ENCODE peak calls at places on chromosome 1, in six cellular contexts. M, C, B, S, T and Q are unnamed samples.

GRCh38 chr1:101506541-101507164 is 269.8 kb downstream of the S1PR1 start:
- DNase-seq in M (no peak), C (no peak), B (peak), S (peak), T (peak), Q (no peak)

GRCh38 chr1:19156676-19157075 is 53.4 kb downstream of the UBR4 start:
- DNase-seq in M (no peak), C (no peak), B (no peak), S (no peak), T (no peak), Q (no peak)

GRCh38 chr1:225425211-225425786 is 2.5 kb downstream of the LBR start:
- DNase-seq in M (no peak), C (peak), B (no peak), S (no peak), T (no peak), Q (no peak)

GRCh38 chr1:5119496-5120234 is 465.3 kb downstream of the AJAP1 start:
- DNase-seq in M (no peak), C (peak), B (peak), S (no peak), T (no peak), Q (no peak)

GRCh38 chr1:113057006-113057405 is 16.0 kb upstream of the LRIG2 start:
- DNase-seq in M (no peak), C (no peak), B (no peak), S (no peak), T (no peak), Q (no peak)

GRCh38 chr1:32329931-32330466 is 6.0 kb downstream of the MARCKSL1 start:
- DNase-seq in M (no peak), C (no peak), B (no peak), S (no peak), T (no peak), Q (no peak)

GRCh38 chr1:15966081-15966955 is 9.6 kb downstream of the ZBTB17 start:
- DNase-seq in M (no peak), C (no peak), B (no peak), S (peak), T (peak), Q (no peak)

GRCh38 chr1:7199077-7199779 is 414.0 kb downstream of the CAMTA1 start:
- DNase-seq in M (no peak), C (no peak), B (no peak), S (no peak), T (no peak), Q (no peak)

GRCh38 chr1:227416156-227416865 is 98.0 kb upstream of the CDC42BPA start:
- DNase-seq in M (no peak), C (no peak), B (no peak), S (no peak), T (no peak), Q (no peak)

GRCh38 chr1:25198731-25199231 is 33.5 kb downstream of the SYF2 start:
- DNase-seq in M (no peak), C (no peak), B (peak), S (no peak), T (peak), Q (peak)

GRCh38 chr1:221228594-221228993 is 349.4 kb downstream of the HLX start:
- DNase-seq in M (no peak), C (peak), B (no peak), S (no peak), T (no peak), Q (no peak)

GRCh38 chr1:7335224-7335879 is 435.7 kb upstream of the VAMP3 start:
- DNase-seq in M (no peak), C (no peak), B (no peak), S (no peak), T (no peak), Q (no peak)

GRCh38 chr1:42801832-42802483 is 15.0 kb upstream of the ERMAP start:
- DNase-seq in M (no peak), C (no peak), B (no peak), S (no peak), T (no peak), Q (no peak)

GRCh38 chr1:119372493-119373086 is 4.0 kb downstream of the HAO2 start:
- DNase-seq in M (no peak), C (no peak), B (peak), S (no peak), T (peak), Q (peak)

GRCh38 chr1:178052650-178053461 is 41.0 kb upstream of the RASAL2 start:
- DNase-seq in M (no peak), C (no peak), B (no peak), S (no peak), T (peak), Q (no peak)

GRCh38 chr1:54575161-54575560 is 27.1 kb downstream of the ACOT11 start:
- DNase-seq in M (no peak), C (no peak), B (peak), S (no peak), T (peak), Q (no peak)

GRCh38 chr1:63555480-63555879 is 32.2 kb downstream of the EFCAB7 start:
- DNase-seq in M (no peak), C (no peak), B (no peak), S (no peak), T (no peak), Q (no peak)

GRCh38 chr1:203768158-203768725 is 3.3 kb downstream of the LAX1 start:
- DNase-seq in M (no peak), C (no peak), B (no peak), S (no peak), T (no peak), Q (no peak)

GRCh38 chr1:1001057-1001630 is 1.2 kb upstream of the HES4 start:
- DNase-seq in M (no peak), C (no peak), B (peak), S (no peak), T (no peak), Q (no peak)

GRCh38 chr1:41411229-41411628 is 50.0 kb downstream of the FOXO6 start:
- DNase-seq in M (no peak), C (no peak), B (no peak), S (no peak), T (no peak), Q (no peak)

GRCh38 chr1:235295902-235296350 is 32.1 kb downstream of the ARID4B start:
- DNase-seq in M (no peak), C (no peak), B (peak), S (no peak), T (peak), Q (no peak)

GRCh38 chr1:173064011-173064410 is 13.3 kb upstream of the TNFSF18 start:
- DNase-seq in M (no peak), C (no peak), B (no peak), S (no peak), T (no peak), Q (no peak)

GRCh38 chr1:221335161-221336101 is 406.5 kb downstream of the DUSP10 start:
- DNase-seq in M (no peak), C (no peak), B (no peak), S (no peak), T (peak), Q (no peak)

GRCh38 chr1:68725353-68725752 is 228.5 kb upstream of the DEPDC1 start:
- DNase-seq in M (no peak), C (no peak), B (no peak), S (no peak), T (no peak), Q (no peak)

GRCh38 chr1:40653851-40654537 is 11.5 kb downstream of the RIMS3 start:
- DNase-seq in M (no peak), C (no peak), B (peak), S (no peak), T (no peak), Q (no peak)

GRCh38 chr1:24621121-24621520 is 22.0 kb upstream of the SRRM1 start:
- DNase-seq in M (no peak), C (no peak), B (no peak), S (no peak), T (no peak), Q (no peak)

GRCh38 chr1:151459331-151460046 is at the start of gene POGZ:
- DNase-seq in M (peak), C (peak), B (peak), S (peak), T (peak), Q (peak)
- TF ChIP-seq POLR2A in M (peak), C (peak), B (no peak), S (peak), T (peak), Q (no peak)

GRCh38 chr1:207034208-207034607 is 1.7 kb upstream of the C1orf116 start:
- DNase-seq in M (no peak), C (no peak), B (peak), S (no peak), T (no peak), Q (no peak)
- TF ChIP-seq POLR2AphosphoS5 in M (no peak), C (no peak), B (no peak), S (no peak), T (no peak), Q (no peak)

GRCh38 chr1:11499825-11500331 is 20.9 kb downstream of the DISP3 start:
- DNase-seq in M (no peak), C (no peak), B (no peak), S (no peak), T (no peak), Q (no peak)
- TF ChIP-seq TAF1 in M (no peak), C (peak), B (no peak), S (no peak), T (no peak), Q (no peak)

GRCh38 chr1:111199881-111200801 is at the start of gene DENND2D:
- DNase-seq in M (no peak), C (no peak), B (no peak), S (peak), T (no peak), Q (no peak)
- TF ChIP-seq POLR2A in M (no peak), C (no peak), B (no peak), S (peak), T (no peak), Q (no peak)

GRCh38 chr1:84348240-84348555 is 46.7 kb downstream of the SAMD13 start:
- DNase-seq in M (no peak), C (no peak), B (peak), S (no peak), T (no peak), Q (no peak)
- TF ChIP-seq POLR2AphosphoS5 in M (no peak), C (no peak), B (no peak), S (no peak), T (no peak), Q (no peak)